ENCODE peak calls at places on chromosomes 13 and 19, in four cellular contexts. L, X, W and T are unnamed samples.

GRCh38 chr13:96003304-96003703 is 49.9 kb downstream of the UGGT2 start:
- DNase-seq in L (no peak), X (no peak), W (no peak), T (no peak)

GRCh38 chr19:11269408-11269807 is 7.1 kb upstream of the DOCK6 start:
- DNase-seq in L (no peak), W (no peak), X (no peak), T (no peak)

GRCh38 chr13:35930665-35931631 is 200.2 kb downstream of the DCLK1 start:
- DNase-seq in L (peak), W (no peak), X (peak), T (no peak)

GRCh38 chr19:7558667-7559066 is 23.1 kb downstream of the PNPLA6 start:
- DNase-seq in X (no peak), L (no peak), W (no peak), T (no peak)

GRCh38 chr13:27079421-27079958 is 92.1 kb downstream of the USP12 start:
- DNase-seq in L (no peak), X (no peak), W (no peak), T (no peak)

GRCh38 chr19:41872775-41873647 is 4.1 kb upstream of the CD79A start:
- DNase-seq in X (no peak), W (peak), L (no peak), T (peak)

GRCh38 chr19:3159565-3159964 is 19.0 kb upstream of the S1PR4 start:
- DNase-seq in W (no peak), L (no peak), X (no peak), T (no peak)

GRCh38 chr13:90750021-90750420 is 597.5 kb upstream of the MIR17HG start:
- DNase-seq in W (no peak), X (no peak), L (no peak), T (no peak)

GRCh38 chr19:12665281-12665573 is 1.3 kb downstream of the MAN2B1 start:
- DNase-seq in W (no peak), X (no peak), L (no peak), T (no peak)

GRCh38 chr19:12667903-12668302 is 1.3 kb downstream of the WDR83 start:
- DNase-seq in W (no peak), X (no peak), L (no peak), T (no peak)

GRCh38 chr19:12665646-12666304 is 767 bp downstream of the MAN2B1 start:
- DNase-seq in L (no peak), W (no peak), X (no peak), T (no peak)

GRCh38 chr19:12666305-12667048 is at the start of the genes MAN2B1 and WDR83:
- DNase-seq in L (peak), X (peak), W (peak), T (peak)

GRCh38 chr19:12664406-12665280 is 1.9 kb downstream of the MAN2B1 start:
- DNase-seq in W (peak), L (no peak), X (no peak), T (peak)
- TF ChIP-seq POLR2A in W (no peak), L (no peak), X (no peak), T (no peak)

GRCh38 chr19:23071087-23071511 is 45.7 kb upstream of the ZNF730 start:
- DNase-seq in X (no peak), W (no peak), L (peak), T (no peak)

GRCh38 chr19:23070353-23070781 is 46.5 kb upstream of the ZNF730 start:
- DNase-seq in X (no peak), W (no peak), L (peak), T (no peak)

GRCh38 chr19:23075031-23075733 is 41.6 kb upstream of the ZNF730 start:
- DNase-seq in X (no peak), L (peak), W (no peak), T (peak)
- TF ChIP-seq POLR2A in X (no peak), L (no peak), W (no peak), T (no peak)

GRCh38 chr13:30618186-30618937 is 642 bp downstream of the USPL1 start:
- DNase-seq in X (no peak), W (peak), L (no peak), T (no peak)

GRCh38 chr13:30617315-30618185 is at the start of gene USPL1:
- DNase-seq in L (peak), W (peak), X (peak), T (peak)

GRCh38 chr13:30618938-30619289 is 1.2 kb downstream of the USPL1 start:
- DNase-seq in W (no peak), L (no peak), X (no peak), T (no peak)

GRCh38 chr13:30615851-30616311 is 1.8 kb upstream of the USPL1 start:
- DNase-seq in W (peak), L (no peak), X (peak), T (no peak)

DNA sequence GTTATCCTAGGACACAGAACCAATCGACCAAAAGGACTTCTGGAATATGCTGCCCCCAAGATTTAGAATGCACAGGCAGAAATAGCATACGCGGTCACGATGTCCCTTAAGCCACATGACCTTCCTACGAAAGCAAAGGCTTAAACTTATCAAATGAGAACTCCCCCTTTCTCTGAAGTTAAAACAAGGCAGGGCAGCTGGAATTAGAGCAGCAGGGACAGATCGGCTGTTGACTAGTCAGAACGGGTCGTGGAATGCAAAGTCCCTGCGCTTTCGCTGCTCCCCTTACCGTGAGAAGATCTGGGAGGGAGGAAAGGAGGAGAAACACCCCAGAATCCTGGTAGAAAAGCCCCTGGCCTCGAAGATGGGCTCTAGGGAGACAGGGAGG is 799 bp upstream of the USPL1 start:
- DNase-seq in L (peak), W (peak), X (peak), T (peak)
- TF ChIP-seq POLR2A in L (no peak), W (peak), X (peak), T (peak)

GRCh38 chr19:6087074-6087506 is 23.2 kb downstream of the RFX2 start:
- DNase-seq in X (no peak), L (no peak), W (peak), T (no peak)
- TF ChIP-seq POLR2A in X (no peak), L (no peak), W (no peak), T (no peak)

GRCh38 chr19:51346742-51347141 is 4.8 kb upstream of the VSIG10L start:
- DNase-seq in X (no peak), W (no peak), L (no peak), T (no peak)

GRCh38 chr19:51341976-51342580 is at the start of gene VSIG10L:
- DNase-seq in W (no peak), L (no peak), X (no peak), T (no peak)

GRCh38 chr19:51342631-51343569 is 961 bp upstream of the VSIG10L start:
- DNase-seq in W (no peak), X (no peak), L (no peak), T (no peak)

GRCh38 chr19:51347209-51347928 is 5.4 kb upstream of the VSIG10L start:
- DNase-seq in W (peak), X (no peak), L (no peak), T (no peak)

DNA sequence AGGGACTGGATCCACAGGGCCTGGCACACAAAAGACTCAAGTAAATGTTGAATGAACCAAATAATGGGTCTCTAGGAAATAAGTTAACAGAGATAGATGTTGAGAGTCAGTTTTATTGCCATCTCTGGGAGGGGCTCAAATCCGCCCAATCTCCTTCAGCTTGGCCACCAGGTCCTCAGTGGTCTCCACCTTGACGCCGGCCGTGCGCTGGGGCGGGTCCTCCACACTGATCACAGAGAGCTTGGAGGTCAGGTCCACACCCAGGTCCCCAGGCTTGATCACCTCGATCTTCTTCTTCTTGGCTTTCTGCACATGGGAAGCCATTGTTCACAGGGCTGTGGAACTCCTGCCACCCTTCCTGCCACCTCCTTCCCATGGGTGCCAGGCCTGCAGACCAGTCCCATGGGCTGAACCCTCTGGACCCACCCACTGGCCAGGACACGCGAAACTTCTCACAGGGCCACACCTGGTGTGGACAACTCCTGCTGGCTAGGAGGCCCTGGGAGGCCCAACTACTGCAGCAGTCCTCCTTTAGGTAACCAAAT is 3.2 kb upstream of the VSIG10L start:
- DNase-seq in W (no peak), X (no peak), L (no peak), T (no peak)
- TF ChIP-seq POLR2A in W (peak), X (no peak), L (no peak), T (no peak)